ENCODE peak calls at places on chromosome 1, in five cellular contexts. S is vagina; A is naive thymus-derived CD4-positive, alpha-beta T cell; R is mesenchymal stem cell; L is heart left ventricle. H is an unnamed sample.
A peak's percentile ranks its signal among the peaks of the same experiment; 100 is the strongest.

GRCh38 chr1:23198373-23198772 is 18.9 kb downstream of the HTR1D start:
- DNase-seq in L (no peak), S (no peak), R (peak; percentile 96), A (no peak), H (no peak)

GRCh38 chr1:82177190-82177589 is 376.5 kb downstream of the ADGRL2 start:
- DNase-seq in R (peak; percentile 73), S (no peak), A (no peak), L (no peak), H (no peak)

GRCh38 chr1:12573015-12573825 is 44.8 kb downstream of the DHRS3 start:
- DNase-seq in A (no peak), S (no peak), R (no peak), L (peak; percentile 61), H (peak; percentile 62)

GRCh38 chr1:46784666-46785065 is 14.2 kb upstream of the CYP4B1 start:
- DNase-seq in A (no peak), S (no peak), L (no peak), R (no peak), H (no peak)

GRCh38 chr1:29256979-29257804 is 20.9 kb downstream of the PTPRU start:
- DNase-seq in A (no peak), R (peak; percentile 22), L (no peak), S (no peak), H (no peak)

GRCh38 chr1:5419501-5419900 is 572.7 kb downstream of the NPHP4 start:
- DNase-seq in S (no peak), A (no peak), L (no peak), R (no peak), H (no peak)

GRCh38 chr1:7388141-7388487 is 383.0 kb upstream of the VAMP3 start:
- DNase-seq in L (peak; percentile 25), A (no peak), R (no peak), S (no peak), H (peak; percentile 72)

GRCh38 chr1:172637522-172637921 is 21.4 kb upstream of the FASLG start:
- DNase-seq in A (no peak), S (no peak), R (peak; percentile 85), L (no peak), H (no peak)

GRCh38 chr1:218705911-218706893 is 361.1 kb downstream of the TGFB2 start:
- DNase-seq in L (no peak), R (peak; percentile 96), A (no peak), S (no peak), H (no peak)

GRCh38 chr1:108896160-108897150 is 19.7 kb downstream of the GPSM2 start:
- DNase-seq in S (no peak), L (no peak), R (peak; percentile 29), A (no peak), H (no peak)

GRCh38 chr1:193103759-193104495 is 1.3 kb downstream of the GLRX2 start:
- DNase-seq in S (no peak), A (no peak), R (peak; percentile 27), L (no peak), H (no peak)

GRCh38 chr1:166484471-166484870 is 317.7 kb upstream of the FAM78B start:
- DNase-seq in A (no peak), R (no peak), S (no peak), L (no peak), H (no peak)

GRCh38 chr1:32071758-32072621 is 749 bp upstream of the TMEM39B start:
- DNase-seq in R (peak; percentile 87), L (no peak), S (no peak), A (no peak), H (no peak)

GRCh38 chr1:13697738-13698137 is 2.2 kb upstream of the PRDM2 start:
- DNase-seq in R (no peak), A (no peak), S (no peak), L (no peak), H (no peak)
- H3K27ac ChIP-seq in R (no peak overlapping the region), A (no peak overlapping the region), S (no peak overlapping the region), L (no peak overlapping the region), H (no peak overlapping the region)

GRCh38 chr1:4324621-4325020 is 329.8 kb upstream of the AJAP1 start:
- DNase-seq in R (no peak), A (no peak), S (no peak), L (no peak), H (no peak)
- H3K9me3 ChIP-seq in R (no peaks in the 10 kb centered on the region), A (no peaks in the 10 kb centered on the region), S (no peaks in the 10 kb centered on the region), L (no peaks in the 10 kb centered on the region), H (no peaks in the 10 kb centered on the region)

DNA sequence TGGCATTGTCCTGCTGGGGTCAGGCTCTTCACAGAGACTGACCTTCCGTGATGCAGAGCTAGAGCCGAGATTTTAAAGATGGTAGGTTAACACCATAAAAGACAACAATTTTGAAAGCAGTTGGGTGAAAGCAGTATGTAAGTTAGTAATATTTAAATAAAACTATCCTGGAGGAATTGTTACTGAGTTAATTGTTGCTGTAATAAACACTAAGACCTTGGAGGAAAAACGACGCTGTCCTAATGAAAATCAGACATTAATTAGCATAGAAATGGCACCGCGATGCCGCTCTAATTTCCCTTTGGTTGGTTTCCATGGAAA is 662 bp upstream of the ANP32E start:
- DNase-seq in S (no peak), A (no peak), L (no peak), R (no peak), H (no peak)
- H3K27ac ChIP-seq in S (peak overlapping the region; percentile 99), A (peak overlapping the region; percentile 59), L (no peak overlapping the region), R (peak overlapping the region; percentile 4), H (peak overlapping the region; percentile 49)

GRCh38 chr1:90881034-90881433 is 140.8 kb downstream of the ZNF644 start:
- DNase-seq in R (no peak), S (no peak), L (no peak), A (no peak), H (no peak)

GRCh38 chr1:90876098-90876497 is 145.7 kb downstream of the ZNF644 start:
- DNase-seq in L (no peak), S (no peak), A (no peak), R (no peak), H (no peak)

DNA sequence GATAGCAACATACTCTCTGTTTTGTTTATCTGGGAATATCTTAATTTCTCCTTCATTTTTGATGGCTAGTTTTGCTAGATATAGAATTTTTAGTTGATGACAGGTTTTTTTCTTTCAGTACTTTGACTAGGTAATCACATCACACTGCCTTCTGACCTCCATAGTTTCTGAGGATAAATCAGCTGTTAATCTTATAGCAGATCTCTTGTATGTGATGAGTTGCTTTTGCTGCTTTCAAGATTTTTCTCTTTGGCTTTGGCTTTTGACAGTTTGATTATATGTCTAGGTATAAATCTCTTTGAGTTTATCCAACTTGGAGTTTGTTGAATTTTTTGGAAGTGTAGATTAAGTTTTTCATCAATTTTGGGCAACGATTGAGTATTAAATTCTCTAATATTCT is 142.6 kb downstream of the ZNF644 start:
- DNase-seq in A (no peak), R (peak; percentile 30), S (no peak), L (no peak), H (no peak)
- H3K9me3 ChIP-seq in A (peaks cover 24% of the 10 kb centered on the region), R (peaks cover 67% of the 10 kb centered on the region), S (peaks cover 9% of the 10 kb centered on the region), L (no peaks in the 10 kb centered on the region), H (no peaks in the 10 kb centered on the region)

DNA sequence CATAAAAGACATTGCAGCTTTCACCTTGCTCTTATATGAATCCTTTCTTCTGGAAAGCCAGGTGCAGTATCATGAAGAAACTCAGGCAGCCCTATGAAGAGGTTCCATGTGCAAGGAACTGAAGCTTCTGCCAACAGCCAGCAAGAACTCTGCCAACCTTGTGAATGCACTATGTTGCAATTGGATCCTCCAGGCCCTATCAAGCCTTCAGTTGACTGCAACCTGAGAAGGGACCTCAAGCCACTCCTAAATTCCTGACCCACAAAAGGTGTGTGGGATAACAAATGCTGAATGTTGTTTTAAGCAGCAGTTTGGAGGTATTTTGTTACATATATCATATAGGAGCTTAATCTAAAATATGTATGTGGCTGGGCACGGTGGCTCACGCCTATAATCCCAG is 84.0 kb downstream of the RERE start:
- DNase-seq in R (no peak), S (no peak), A (no peak), L (no peak), H (no peak)
- H3K27ac ChIP-seq in R (no peak overlapping the region), S (no peak overlapping the region), A (no peak overlapping the region), L (no peak overlapping the region), H (no peak overlapping the region)

GRCh38 chr1:27663735-27664119 is 8.3 kb downstream of the IFI6 start:
- DNase-seq in A (no peak), S (no peak), R (no peak), L (no peak), H (no peak)

GRCh38 chr1:27666294-27666693 is 5.7 kb downstream of the IFI6 start:
- DNase-seq in S (no peak), R (no peak), A (no peak), L (no peak), H (no peak)

GRCh38 chr1:27665016-27665651 is 6.9 kb downstream of the IFI6 start:
- DNase-seq in S (no peak), L (no peak), R (no peak), A (no peak), H (no peak)

GRCh38 chr1:27666791-27667254 is 5.2 kb downstream of the IFI6 start:
- DNase-seq in L (no peak), A (no peak), R (no peak), S (no peak), H (no peak)

DNA sequence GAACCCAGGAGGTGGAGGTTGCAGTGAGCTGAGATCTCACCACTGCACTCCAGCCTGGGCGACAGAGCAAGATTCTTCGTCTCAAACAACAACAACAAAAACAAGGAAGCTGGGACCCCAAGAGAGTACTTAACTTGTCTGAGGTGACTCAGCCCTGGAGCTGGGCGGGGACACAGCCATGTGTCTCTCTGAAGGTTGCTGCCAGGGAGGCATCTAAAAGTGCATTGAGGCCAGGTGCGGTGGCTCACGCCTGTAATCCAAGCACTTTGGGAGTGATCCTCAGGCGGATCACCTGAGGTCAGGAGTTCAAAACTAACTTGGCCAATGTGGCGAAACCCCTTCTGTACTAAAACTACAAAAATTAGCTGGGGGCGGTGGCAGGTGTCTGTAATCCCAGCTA is 7.7 kb downstream of the IFI6 start:
- DNase-seq in R (no peak), S (no peak), A (no peak), L (no peak), H (peak; percentile 44)
- H3K9me3 ChIP-seq in R (no peaks in the 10 kb centered on the region), S (no peaks in the 10 kb centered on the region), A (no peaks in the 10 kb centered on the region), L (no peaks in the 10 kb centered on the region), H (no peaks in the 10 kb centered on the region)

DNA sequence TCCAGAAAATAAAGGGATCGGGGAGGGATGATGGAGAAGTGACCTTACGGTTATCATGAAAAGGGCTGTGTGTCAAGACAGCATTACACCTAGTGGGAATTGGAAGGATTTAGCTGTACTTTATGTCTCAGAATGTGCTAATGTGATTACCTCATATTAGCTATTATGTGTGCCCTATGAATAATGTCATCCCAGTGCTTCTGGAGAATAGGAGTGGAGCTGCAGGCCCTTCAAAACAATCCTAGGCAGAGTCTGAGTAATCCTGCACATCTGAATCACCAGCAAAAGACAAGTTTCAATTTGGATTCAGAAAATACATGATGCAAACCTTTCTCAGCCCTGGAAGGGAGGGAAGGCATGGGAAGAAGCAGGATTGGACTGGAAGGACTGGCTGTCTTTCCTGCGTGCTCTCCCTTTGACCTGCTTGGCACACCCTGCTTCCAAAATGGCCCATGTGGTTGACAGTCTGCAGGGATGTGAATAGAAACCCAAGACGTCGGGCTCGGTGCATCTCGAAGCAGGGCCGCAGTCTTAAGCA is 54.1 kb upstream of the TARBP1 start:
- DNase-seq in R (peak; percentile 92), L (peak; percentile 51), A (no peak), S (no peak), H (peak; percentile 79)
- H3K27ac ChIP-seq in R (peak overlapping the region; percentile 1), L (peak overlapping the region; percentile 99), A (no peak overlapping the region), S (peak overlapping the region; percentile 98), H (peak overlapping the region; percentile 100)

GRCh38 chr1:60088620-60089155 is 15.1 kb upstream of the C1orf87 start:
- DNase-seq in S (no peak), R (no peak), A (no peak), L (no peak), H (no peak)

GRCh38 chr1:60090662-60091061 is 17.1 kb upstream of the C1orf87 start:
- DNase-seq in S (no peak), A (no peak), R (no peak), L (no peak), H (no peak)
- H3K9me3 ChIP-seq in S (no peaks in the 10 kb centered on the region), A (no peaks in the 10 kb centered on the region), R (no peaks in the 10 kb centered on the region), L (no peaks in the 10 kb centered on the region), H (no peaks in the 10 kb centered on the region)

H was measured in right cardiac atrium.